ENCODE peak calls at places on chromosomes 2 and 18, in six cellular contexts. S is cardiac muscle cell; O is psoas muscle; M is prostate gland; E is heart left ventricle; L is CD8-positive, alpha-beta memory T cell. B is an unnamed sample. For H3K36me3, the result is how much of the 10 kb centered on the place peaks cover.

GRCh38 chr2:80153151-80153550 is 151.4 kb downstream of the LRRTM1 start:
- DNase-seq in S (no peak), O (no peak), M (no peak), E (no peak), L (no peak), B (no peak)

GRCh38 chr2:238891667-238892500 is 44.0 kb downstream of the TWIST2 start:
- DNase-seq in S (no peak), O (peak), M (no peak), E (no peak), L (no peak), B (no peak)

GRCh38 chr18:527136-527535 is 26.6 kb upstream of the COLEC12 start:
- DNase-seq in S (peak), O (no peak), M (no peak), E (no peak), L (no peak), B (no peak)

GRCh38 chr2:219533930-219534661 is 9.5 kb downstream of the CHPF start:
- DNase-seq in S (no peak), O (no peak), M (no peak), E (no peak), L (no peak), B (no peak)

GRCh38 chr18:79779021-79779699 is 18.6 kb upstream of the KCNG2 start:
- DNase-seq in S (no peak), O (peak), M (no peak), E (no peak), L (peak), B (no peak)

GRCh38 chr2:232352511-232353091 is 25.9 kb upstream of the ALPP start:
- DNase-seq in S (no peak), O (peak), M (no peak), E (no peak), L (peak), B (no peak)

GRCh38 chr2:171688129-171688465 is 828 bp downstream of the DYNC1I2 start:
- DNase-seq in S (peak), O (no peak), M (peak), E (no peak), L (no peak), B (no peak)

GRCh38 chr2:191299866-191300265 is 54.7 kb downstream of the MYO1B start:
- DNase-seq in S (no peak), O (no peak), M (no peak), E (no peak), L (no peak), B (no peak)

GRCh38 chr2:64153811-64154210 is 9.6 kb upstream of the PELI1 start:
- DNase-seq in S (no peak), O (no peak), M (no peak), E (no peak), L (no peak), B (no peak)

GRCh38 chr2:23476786-23477185 is 91.8 kb downstream of the KLHL29 start:
- DNase-seq in S (no peak), O (no peak), M (no peak), E (no peak), L (no peak), B (no peak)

GRCh38 chr2:136255648-136256461 is 137.9 kb upstream of the CXCR4 start:
- DNase-seq in S (no peak), O (no peak), M (no peak), E (no peak), L (no peak), B (no peak)

GRCh38 chr2:33709986-33710385 is 110.9 kb upstream of the FAM98A start:
- DNase-seq in S (no peak), O (no peak), M (no peak), E (no peak), L (no peak), B (no peak)

GRCh38 chr18:12287684-12288405 is 20.2 kb upstream of the TUBB6 start:
- DNase-seq in S (peak), O (peak), M (peak), E (peak), L (no peak), B (no peak)

GRCh38 chr18:36340232-36340631 is 42.7 kb downstream of the FHOD3 start:
- DNase-seq in S (no peak), O (no peak), M (no peak), E (no peak), L (no peak), B (no peak)

GRCh38 chr18:12621737-12622306 is 36.1 kb downstream of the SPIRE1 start:
- DNase-seq in S (peak), O (no peak), M (no peak), E (no peak), L (no peak), B (no peak)

GRCh38 chr18:73942081-73942625 is 205.5 kb downstream of the FBXO15 start:
- DNase-seq in S (no peak), O (no peak), M (no peak), E (no peak), L (no peak), B (no peak)

GRCh38 chr18:25735447-25735846 is 355.0 kb downstream of the SS18 start:
- DNase-seq in S (no peak), O (no peak), M (no peak), E (no peak), L (no peak), B (no peak)

GRCh38 chr2:53739057-53739456 is 28.5 kb upstream of the CHAC2 start:
- DNase-seq in S (peak), O (no peak), M (no peak), E (no peak), L (no peak), B (no peak)

GRCh38 chr2:46487667-46488333 is 8.4 kb downstream of the TMEM247 start:
- DNase-seq in S (peak), O (peak), M (no peak), E (peak), L (no peak), B (no peak)

GRCh38 chr18:45844938-45845337 is 19.5 kb downstream of the SIGLEC15 start:
- DNase-seq in S (no peak), O (no peak), M (no peak), E (no peak), L (no peak), B (no peak)

GRCh38 chr2:126934803-126935202 is 36.1 kb downstream of the TEX51 start:
- DNase-seq in S (no peak), O (no peak), M (no peak), E (no peak), L (no peak), B (no peak)

GRCh38 chr2:207854484-207855386 is 85.0 kb upstream of the FZD5 start:
- DNase-seq in S (peak), O (no peak), M (no peak), E (no peak), L (no peak), B (no peak)

GRCh38 chr2:157785200-157785599 is 90.9 kb downstream of the ACVR1 start:
- DNase-seq in S (peak), O (no peak), M (peak), E (no peak), L (no peak), B (no peak)

GRCh38 chr2:48452108-48452507 is 77.8 kb upstream of the STON1 start:
- DNase-seq in S (no peak), O (no peak), M (no peak), E (no peak), L (no peak), B (no peak)

GRCh38 chr2:161273038-161273760 is 35.0 kb upstream of the PSMD14 start:
- DNase-seq in S (peak), O (no peak), M (peak), E (no peak), L (no peak), B (peak)

GRCh38 chr2:49004046-49004626 is 150.2 kb downstream of the FSHR start:
- DNase-seq in S (no peak), O (no peak), M (no peak), E (no peak), L (no peak), B (no peak)

GRCh38 chr2:79850912-79851311 is 338.1 kb downstream of the CTNNA2 start:
- DNase-seq in S (no peak), O (no peak), M (no peak), E (no peak), L (no peak), B (no peak)

GRCh38 chr2:236521556-236521955 is 48.1 kb upstream of the ACKR3 start:
- DNase-seq in S (no peak), O (no peak), M (no peak), E (no peak), L (no peak), B (no peak)

GRCh38 chr2:98871506-98871905 is 64.5 kb downstream of the CRACDL start:
- DNase-seq in S (no peak), O (no peak), M (no peak), E (no peak), L (no peak), B (no peak)

GRCh38 chr18:24364177-24364576 is 33.4 kb downstream of the OSBPL1A start:
- DNase-seq in S (no peak), O (no peak), M (no peak), E (no peak), L (no peak), B (no peak)

GRCh38 chr2:227655454-227655853 is 11.2 kb upstream of the SCYGR5 start:
- DNase-seq in S (peak), O (no peak), M (no peak), E (no peak), L (no peak), B (no peak)

GRCh38 chr18:35875566-35875965 is 96.9 kb upstream of the RMP24 start:
- DNase-seq in S (no peak), O (no peak), M (no peak), E (no peak), L (no peak), B (no peak)

GRCh38 chr2:134712736-134713495 is 5.9 kb downstream of the TMEM163 start:
- DNase-seq in S (no peak), O (no peak), M (no peak), E (no peak), L (no peak), B (no peak)

GRCh38 chr18:44876024-44876423 is 195.3 kb downstream of the SETBP1 start:
- DNase-seq in S (no peak), O (no peak), M (no peak), E (no peak), L (no peak), B (no peak)

GRCh38 chr18:5890606-5891360 is 4.5 kb downstream of the TMEM200C start:
- DNase-seq in S (peak), O (peak), M (no peak), E (peak), L (no peak), B (no peak)

GRCh38 chr2:204177977-204178522 is 241.5 kb downstream of the ICOS start:
- DNase-seq in S (peak), O (peak), M (peak), E (peak), L (peak), B (peak)

GRCh38 chr2:218644721-218645120 is 14.7 kb downstream of the ZNF142 start:
- DNase-seq in S (no peak), O (no peak), M (no peak), E (no peak), L (no peak), B (no peak)

GRCh38 chr2:223526106-223526505 is 76.1 kb downstream of the SCG2 start:
- DNase-seq in S (no peak), O (no peak), M (no peak), E (no peak), L (no peak), B (no peak)
- H3K36me3 ChIP-seq in S (under half), O (under half), M (under half), E (under half), L (under half), B (under half)

GRCh38 chr2:101255501-101255900 is 2.8 kb downstream of the CNOT11 start:
- DNase-seq in S (peak), O (no peak), M (no peak), E (no peak), L (no peak), B (no peak)

GRCh38 chr2:101251844-101252407 is 760 bp upstream of the CNOT11 start:
- DNase-seq in S (peak), O (no peak), M (peak), E (no peak), L (peak), B (no peak)

GRCh38 chr2:101253013-101253712 is 477 bp downstream of the CNOT11 start:
- DNase-seq in S (peak), O (peak), M (peak), E (peak), L (peak), B (no peak)

GRCh38 chr2:101252408-101253012 is at the start of gene CNOT11:
- DNase-seq in S (peak), O (peak), M (peak), E (peak), L (peak), B (peak)

DNA sequence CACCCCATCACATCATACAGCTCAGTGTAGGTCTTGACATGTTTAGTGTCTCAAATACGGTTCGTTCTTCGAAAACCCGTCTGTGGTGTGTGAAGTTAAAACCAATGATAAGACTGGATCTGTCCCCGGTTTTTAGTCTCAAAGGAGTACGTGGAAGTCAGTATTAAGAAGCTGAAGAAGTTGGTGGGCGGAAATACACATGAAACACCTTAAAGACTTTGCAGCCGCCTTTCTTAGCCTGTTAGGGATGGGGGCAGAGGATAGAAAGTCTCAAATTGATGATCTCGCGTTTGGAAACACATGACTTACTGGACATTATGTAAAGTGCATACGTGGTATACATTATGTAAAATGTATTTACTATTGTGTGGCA is 1.0 kb downstream of the CNOT11 start:
- DNase-seq in S (no peak), O (no peak), M (no peak), E (no peak), L (no peak), B (no peak)
- H3K27ac ChIP-seq in S (peak), O (peak), M (peak), E (peak), L (peak), B (no peak)

GRCh38 chr2:43950383-43951008 is 45.3 kb downstream of the LRPPRC start:
- DNase-seq in S (peak), O (no peak), M (peak), E (no peak), L (no peak), B (no peak)
- H3K36me3 ChIP-seq in S (half or more), O (half or more), M (under half), E (under half), L (under half), B (under half)

GRCh38 chr2:200479617-200480292 is 30.1 kb downstream of the KCTD18 start:
- DNase-seq in S (peak), O (no peak), M (peak), E (no peak), L (no peak), B (no peak)
- H3K27ac ChIP-seq in S (no peak), O (no peak), M (peak), E (no peak), L (no peak), B (no peak)

DNA sequence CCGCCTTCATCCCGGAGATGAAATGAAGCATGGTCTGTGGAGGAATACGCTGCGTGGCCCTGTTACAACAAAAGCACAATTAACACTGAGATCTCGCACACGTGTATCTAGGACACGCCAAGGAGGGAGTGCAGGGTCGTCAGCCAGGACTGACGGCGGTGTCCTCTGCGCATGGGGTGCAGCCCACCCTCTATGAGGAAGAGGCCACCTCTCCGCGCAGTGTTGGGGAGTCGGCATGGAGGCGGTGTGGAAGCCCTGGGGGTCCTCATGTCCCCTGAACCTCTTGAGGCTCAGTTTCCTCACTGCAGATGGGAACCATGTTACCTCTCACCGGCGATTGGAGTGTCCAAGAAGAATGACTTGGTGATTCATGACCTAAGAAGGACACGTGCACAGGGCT is 86.0 kb upstream of the ZNF236 start:
- DNase-seq in S (no peak), O (no peak), M (no peak), E (no peak), L (no peak), B (no peak)
- H3K36me3 ChIP-seq in S (under half), O (under half), M (under half), E (under half), L (under half), B (under half)

GRCh38 chr2:37415128-37415817 is 70.8 kb downstream of the QPCT start:
- DNase-seq in S (peak), O (no peak), M (no peak), E (no peak), L (no peak), B (no peak)
- H3K27ac ChIP-seq in S (peak), O (no peak), M (no peak), E (peak), L (no peak), B (no peak)

DNA sequence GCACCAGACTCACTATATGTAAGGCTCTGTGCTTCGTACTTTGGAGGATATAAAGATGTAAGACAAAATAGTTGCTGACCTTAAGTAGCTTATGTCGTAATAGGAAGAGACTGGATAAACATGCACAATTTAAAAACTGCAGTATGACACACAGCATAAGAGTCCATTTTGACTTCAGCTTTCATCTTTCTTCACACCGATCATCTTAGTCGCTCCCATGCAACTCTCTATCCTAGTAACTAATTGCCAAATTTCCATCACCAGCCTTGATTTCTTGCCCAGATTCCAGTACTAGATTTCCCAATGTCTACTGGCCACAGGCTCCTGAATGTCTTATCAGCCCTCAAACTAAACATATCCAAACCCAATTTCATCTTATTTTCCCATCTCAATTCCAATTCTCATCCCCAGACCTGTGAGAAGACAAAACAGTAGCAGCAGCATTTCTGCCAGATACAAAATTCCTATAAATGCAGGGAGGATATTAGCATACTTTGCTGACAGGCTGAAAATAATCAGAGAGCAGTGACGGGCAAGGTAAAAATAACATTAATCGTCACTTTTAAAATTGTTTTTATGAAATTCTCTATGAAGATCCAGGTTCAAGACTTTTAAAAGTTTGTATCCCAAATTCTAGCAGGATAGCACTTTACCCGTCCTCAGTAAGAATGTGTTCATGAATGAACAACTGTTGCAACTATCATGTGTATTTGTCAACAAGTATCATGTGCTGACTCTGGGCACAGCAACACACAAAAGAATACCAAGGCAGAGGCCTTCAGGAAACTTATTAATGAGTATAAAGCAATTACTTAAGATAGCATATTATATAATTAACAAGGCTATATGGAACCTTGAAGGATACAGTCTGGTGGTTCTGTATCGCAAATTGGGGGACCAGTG is 42.2 kb downstream of the KIDINS220 start:
- DNase-seq in S (peak), O (no peak), M (no peak), E (no peak), L (no peak), B (no peak)
- H3K36me3 ChIP-seq in S (under half), O (half or more), M (under half), E (under half), L (under half), B (under half)

GRCh38 chr18:58580623-58581022 is 48.3 kb downstream of the ALPK2 start:
- DNase-seq in S (peak), O (no peak), M (no peak), E (no peak), L (no peak), B (peak)
- H3K27ac ChIP-seq in S (peak), O (peak), M (no peak), E (no peak), L (no peak), B (no peak)

DNA sequence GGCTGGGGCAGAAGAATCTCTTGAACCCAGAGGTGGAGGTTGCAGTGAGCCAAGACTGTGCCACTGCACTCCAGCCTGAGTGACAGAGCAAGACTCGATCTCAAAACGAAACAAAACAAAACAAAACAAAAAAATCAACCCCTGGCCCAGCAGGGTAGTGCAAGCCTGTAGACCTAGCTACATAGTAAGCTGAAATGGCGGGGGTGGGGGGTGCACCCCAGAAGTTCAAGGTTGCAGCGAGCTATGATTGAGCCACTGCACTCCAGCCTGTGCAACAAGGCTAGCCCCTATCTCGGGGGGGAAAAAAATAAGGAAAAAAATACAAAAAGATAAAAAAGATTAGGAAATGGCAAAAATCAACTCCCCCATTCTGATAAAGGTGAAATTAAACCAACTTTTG is 6.4 kb downstream of the ATL2 start:
- DNase-seq in S (no peak), O (no peak), M (no peak), E (no peak), L (no peak), B (no peak)
- H3K36me3 ChIP-seq in S (under half), O (under half), M (under half), E (under half), L (under half), B (under half)

DNA sequence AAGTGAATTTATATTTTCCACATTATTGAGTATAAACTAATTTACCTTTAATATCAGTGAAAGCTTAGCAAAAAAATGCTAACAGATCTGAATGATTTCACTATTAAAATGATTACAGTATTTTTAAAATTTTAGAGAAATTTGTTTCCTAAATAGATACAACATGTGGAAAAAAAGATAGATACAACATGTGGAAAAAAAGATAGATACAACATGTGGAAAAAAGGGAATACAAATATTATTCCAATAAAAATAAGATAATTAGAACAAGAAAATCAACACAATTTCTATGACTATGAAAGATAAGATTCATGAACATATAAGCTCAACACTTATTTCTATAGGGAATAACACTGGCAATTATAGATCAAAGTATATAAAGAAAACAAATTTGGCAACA is 865.9 kb upstream of the VRK2 start:
- DNase-seq in S (no peak), O (no peak), M (no peak), E (no peak), L (no peak), B (no peak)
- H3K27ac ChIP-seq in S (no peak), O (no peak), M (no peak), E (no peak), L (no peak), B (no peak)

B was measured in iPS DF 6.9.